ENCODE peak calls at places on chromosomes 6 and 20, in nine cellular contexts. One of them, this sample, is unnamed.
A peak's percentile ranks its signal among the peaks of the same experiment; 100 is the strongest.

GRCh38 chr20:60302875-60303274 is 344.7 kb downstream of the CDH26 start:
- DNase-seq in Calu3: no peak
- DNase-seq in choroid plexus epithelial cell: no peak
- DNase-seq in GM13976: no peak
- DNase-seq in mucosa of descending colon: no peak
- DNase-seq in Peyer's patch: no peak
- DNase-seq in omental fat pad: no peak
- DNase-seq in PC-9: no peak
- DNase-seq in PC-3: no peak
- DNase-seq in this sample: no peak

GRCh38 chr20:48742233-48742632 is 85.6 kb downstream of the PREX1 start:
- DNase-seq in Calu3: no peak
- DNase-seq in choroid plexus epithelial cell: no peak
- DNase-seq in GM13976: no peak
- DNase-seq in mucosa of descending colon: no peak
- DNase-seq in Peyer's patch: no peak
- DNase-seq in omental fat pad: no peak
- DNase-seq in PC-9: no peak
- DNase-seq in PC-3: no peak
- DNase-seq in this sample: no peak

GRCh38 chr6:170522565-170523183 is 30.4 kb downstream of the PSMB1 start:
- DNase-seq in Calu3: peak; percentile 3
- DNase-seq in choroid plexus epithelial cell: peak; percentile 54
- DNase-seq in GM13976: no peak
- DNase-seq in mucosa of descending colon: no peak
- DNase-seq in Peyer's patch: no peak
- DNase-seq in omental fat pad: no peak
- DNase-seq in PC-9: no peak
- DNase-seq in PC-3: peak; percentile 9
- DNase-seq in this sample: peak; percentile 29

GRCh38 chr20:43658723-43659419 is 8.0 kb upstream of the MYBL2 start:
- DNase-seq in Calu3: no peak
- DNase-seq in choroid plexus epithelial cell: no peak
- DNase-seq in GM13976: no peak
- DNase-seq in mucosa of descending colon: no peak
- DNase-seq in Peyer's patch: no peak
- DNase-seq in omental fat pad: no peak
- DNase-seq in PC-9: no peak
- DNase-seq in PC-3: peak; percentile 27
- DNase-seq in this sample: no peak

GRCh38 chr6:112153926-112154621 is 66.7 kb downstream of the FAM229B start:
- DNase-seq in Calu3: no peak
- DNase-seq in choroid plexus epithelial cell: peak; percentile 81
- DNase-seq in GM13976: no peak
- DNase-seq in mucosa of descending colon: no peak
- DNase-seq in Peyer's patch: no peak
- DNase-seq in omental fat pad: no peak
- DNase-seq in PC-9: no peak
- DNase-seq in PC-3: peak; percentile 48
- DNase-seq in this sample: no peak

GRCh38 chr6:905541-905940 is 212.6 kb upstream of the EXOC2 start:
- DNase-seq in Calu3: no peak
- DNase-seq in choroid plexus epithelial cell: no peak
- DNase-seq in GM13976: no peak
- DNase-seq in mucosa of descending colon: no peak
- DNase-seq in Peyer's patch: no peak
- DNase-seq in omental fat pad: no peak
- DNase-seq in PC-9: no peak
- DNase-seq in PC-3: no peak
- DNase-seq in this sample: no peak

GRCh38 chr6:122652431-122652830 is 42.2 kb downstream of the PKIB start:
- DNase-seq in Calu3: peak; percentile 13
- DNase-seq in choroid plexus epithelial cell: peak; percentile 53
- DNase-seq in GM13976: no peak
- DNase-seq in mucosa of descending colon: no peak
- DNase-seq in Peyer's patch: no peak
- DNase-seq in omental fat pad: no peak
- DNase-seq in PC-9: no peak
- DNase-seq in PC-3: peak; percentile 71
- DNase-seq in this sample: no peak

GRCh38 chr20:8385247-8385646 is 253.2 kb downstream of the PLCB1 start:
- DNase-seq in Calu3: no peak
- DNase-seq in choroid plexus epithelial cell: peak; percentile 66
- DNase-seq in GM13976: no peak
- DNase-seq in mucosa of descending colon: peak; percentile 21
- DNase-seq in Peyer's patch: no peak
- DNase-seq in omental fat pad: no peak
- DNase-seq in PC-9: no peak
- DNase-seq in PC-3: no peak
- DNase-seq in this sample: no peak

GRCh38 chr6:157019733-157020132 is 242.6 kb downstream of the ARID1B start:
- DNase-seq in Calu3: no peak
- DNase-seq in choroid plexus epithelial cell: peak; percentile 57
- DNase-seq in GM13976: peak; percentile 29
- DNase-seq in mucosa of descending colon: no peak
- DNase-seq in Peyer's patch: no peak
- DNase-seq in omental fat pad: no peak
- DNase-seq in PC-9: no peak
- DNase-seq in PC-3: peak; percentile 16
- DNase-seq in this sample: no peak

GRCh38 chr6:157020398-157021266 is 243.5 kb downstream of the ARID1B start:
- DNase-seq in Calu3: peak; percentile 31
- DNase-seq in choroid plexus epithelial cell: peak; percentile 67
- DNase-seq in GM13976: peak; percentile 86
- DNase-seq in mucosa of descending colon: no peak
- DNase-seq in Peyer's patch: no peak
- DNase-seq in omental fat pad: no peak
- DNase-seq in PC-9: no peak
- DNase-seq in PC-3: peak; percentile 38
- DNase-seq in this sample: peak; percentile 71

GRCh38 chr6:157019115-157019628 is 242.0 kb downstream of the ARID1B start:
- DNase-seq in Calu3: no peak
- DNase-seq in choroid plexus epithelial cell: peak; percentile 35
- DNase-seq in GM13976: peak; percentile 24
- DNase-seq in mucosa of descending colon: no peak
- DNase-seq in Peyer's patch: no peak
- DNase-seq in omental fat pad: no peak
- DNase-seq in PC-9: no peak
- DNase-seq in PC-3: peak; percentile 22
- DNase-seq in this sample: no peak

GRCh38 chr6:157022022-157022740 is 245.0 kb downstream of the ARID1B start:
- DNase-seq in Calu3: peak; percentile 69
- DNase-seq in choroid plexus epithelial cell: peak; percentile 96
- DNase-seq in GM13976: peak; percentile 94
- DNase-seq in mucosa of descending colon: peak; percentile 93
- DNase-seq in Peyer's patch: peak; percentile 94
- DNase-seq in omental fat pad: peak; percentile 60
- DNase-seq in PC-9: peak; percentile 69
- DNase-seq in PC-3: peak; percentile 74
- DNase-seq in this sample: peak; percentile 87

DNA sequence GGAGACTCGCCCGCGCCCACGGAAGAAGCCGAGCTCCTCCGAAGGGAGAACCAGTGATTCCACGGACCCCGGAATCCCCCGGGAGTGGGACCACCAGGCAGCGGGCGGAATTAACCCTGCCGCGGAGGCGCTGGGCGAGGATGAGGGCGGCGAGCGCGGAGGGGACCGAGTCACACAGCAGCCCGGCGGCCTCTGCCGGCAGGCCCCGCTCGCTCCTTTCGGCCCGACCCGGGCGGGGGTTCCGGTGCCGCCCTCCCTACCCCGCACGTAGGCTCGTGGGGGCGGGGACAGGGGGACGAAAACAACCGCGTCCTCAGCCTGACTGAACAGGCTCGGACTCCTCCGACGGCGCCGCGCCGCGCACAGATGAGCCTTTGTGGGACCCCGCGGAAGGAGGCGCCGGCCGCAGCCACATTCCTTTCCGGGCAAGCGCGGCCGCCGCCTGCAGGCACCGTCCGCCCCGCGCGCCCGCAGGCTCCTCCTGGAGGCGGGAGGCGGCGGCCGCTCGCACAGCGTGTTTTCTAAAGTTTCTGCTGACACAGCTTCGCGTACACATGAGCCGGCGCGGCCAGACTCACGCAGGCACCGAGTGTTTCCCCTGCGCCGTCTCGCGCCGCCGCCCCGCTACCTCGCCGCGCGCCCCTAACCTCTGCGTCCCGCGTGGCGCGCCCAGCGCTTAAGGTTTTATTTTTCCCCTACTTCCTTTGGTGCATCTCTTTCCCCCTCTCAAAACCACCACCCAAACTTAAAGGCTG is 244.3 kb downstream of the ARID1B start:
- DNase-seq in Calu3: peak; percentile 81
- DNase-seq in choroid plexus epithelial cell: peak; percentile 96
- DNase-seq in GM13976: peak; percentile 90
- DNase-seq in mucosa of descending colon: peak; percentile 94
- DNase-seq in Peyer's patch: peak; percentile 94
- DNase-seq in omental fat pad: peak; percentile 79
- DNase-seq in PC-9: peak; percentile 85
- DNase-seq in PC-3: peak; percentile 80
- DNase-seq in this sample: peak; percentile 83
- TF ChIP-seq CTCF in Calu3: no peak
- TF ChIP-seq CTCF in choroid plexus epithelial cell: peak; percentile 35
- TF ChIP-seq CTCF in GM13976: peak; percentile 31
- TF ChIP-seq CTCF in mucosa of descending colon: peak; percentile 20
- TF ChIP-seq CTCF in Peyer's patch: peak; percentile 62
- TF ChIP-seq CTCF in omental fat pad: no peak
- TF ChIP-seq CTCF in PC-9: no peak
- TF ChIP-seq CTCF in PC-3: peak; percentile 40
- TF ChIP-seq CTCF in this sample: peak; percentile 12

DNA sequence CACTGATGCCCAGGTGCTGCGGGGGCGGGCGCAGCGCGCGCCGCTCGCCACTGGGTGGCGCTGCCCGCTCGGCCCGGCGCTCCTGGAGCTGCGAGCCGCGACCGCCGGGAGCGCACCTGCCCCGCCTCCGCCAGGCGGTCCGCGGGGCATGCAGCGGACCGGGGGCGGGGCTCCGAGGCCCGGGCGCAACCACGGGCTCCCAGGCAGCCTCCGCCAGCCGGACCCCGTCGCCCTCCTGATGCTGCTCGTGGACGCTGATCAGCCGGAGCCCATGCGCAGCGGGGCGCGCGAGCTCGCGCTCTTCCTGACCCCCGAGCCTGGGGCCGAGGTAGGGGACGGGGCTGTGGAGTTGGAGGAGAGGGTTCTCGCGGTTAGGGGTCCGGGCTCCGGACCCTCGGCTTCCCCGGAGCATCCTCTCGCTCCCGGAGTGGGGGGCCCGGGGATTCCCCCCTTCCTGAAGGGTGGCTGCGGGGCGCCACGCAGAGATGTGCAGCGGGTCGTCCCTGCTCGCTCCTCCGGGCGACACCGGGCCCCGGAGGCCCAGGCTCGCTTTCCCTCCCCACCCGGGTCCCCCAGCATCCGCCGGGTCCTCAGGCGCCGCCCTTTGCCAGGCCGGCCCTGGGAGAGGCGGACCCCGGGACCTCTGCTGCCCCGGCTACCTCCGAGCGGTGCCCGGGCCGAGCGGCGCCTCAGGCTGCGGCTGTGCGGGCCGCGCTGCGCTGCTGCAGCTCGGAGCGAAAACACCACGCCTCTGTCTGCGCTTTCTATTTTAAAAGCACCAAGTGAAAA is at the start of gene BCAS4:
- DNase-seq in Calu3: peak; percentile 96
- DNase-seq in choroid plexus epithelial cell: peak; percentile 72
- DNase-seq in GM13976: peak; percentile 96
- DNase-seq in mucosa of descending colon: peak; percentile 90
- DNase-seq in Peyer's patch: peak; percentile 88
- DNase-seq in omental fat pad: peak; percentile 35
- DNase-seq in PC-9: peak; percentile 91
- DNase-seq in PC-3: peak; percentile 95
- DNase-seq in this sample: peak; percentile 90
- TF ChIP-seq CTCF in Calu3: peak; percentile 98
- TF ChIP-seq CTCF in choroid plexus epithelial cell: peak; percentile 53
- TF ChIP-seq CTCF in GM13976: peak; percentile 96
- TF ChIP-seq CTCF in mucosa of descending colon: peak; percentile 97
- TF ChIP-seq CTCF in Peyer's patch: peak; percentile 99
- TF ChIP-seq CTCF in omental fat pad: peak; percentile 87
- TF ChIP-seq CTCF in PC-9: peak; percentile 61
- TF ChIP-seq CTCF in PC-3: peak; percentile 71
- TF ChIP-seq CTCF in this sample: peak; percentile 80

GRCh38 chr6:107116328-107116892 is 1.1 kb upstream of the BEND3 start:
- DNase-seq in Calu3: peak; percentile 24
- DNase-seq in choroid plexus epithelial cell: peak; percentile 53
- DNase-seq in GM13976: no peak
- DNase-seq in mucosa of descending colon: peak; percentile 68
- DNase-seq in Peyer's patch: peak; percentile 56
- DNase-seq in omental fat pad: no peak
- DNase-seq in PC-9: no peak
- DNase-seq in PC-3: peak; percentile 23
- DNase-seq in this sample: peak; percentile 19

GRCh38 chr6:107114872-107115694 is at the start of gene BEND3:
- DNase-seq in Calu3: peak; percentile 52
- DNase-seq in choroid plexus epithelial cell: peak; percentile 22
- DNase-seq in GM13976: peak; percentile 71
- DNase-seq in mucosa of descending colon: peak; percentile 75
- DNase-seq in Peyer's patch: peak; percentile 66
- DNase-seq in omental fat pad: no peak
- DNase-seq in PC-9: peak; percentile 31
- DNase-seq in PC-3: peak; percentile 5
- DNase-seq in this sample: peak; percentile 34

GRCh38 chr6:107114213-107114871 is 973 bp downstream of the BEND3 start:
- DNase-seq in Calu3: peak; percentile 92
- DNase-seq in choroid plexus epithelial cell: peak; percentile 90
- DNase-seq in GM13976: peak; percentile 92
- DNase-seq in mucosa of descending colon: peak; percentile 93
- DNase-seq in Peyer's patch: peak; percentile 91
- DNase-seq in omental fat pad: peak; percentile 43
- DNase-seq in PC-9: peak; percentile 87
- DNase-seq in PC-3: peak; percentile 81
- DNase-seq in this sample: peak; percentile 89

GRCh38 chr6:107116923-107117417 is 1.7 kb upstream of the BEND3 start:
- DNase-seq in Calu3: no peak
- DNase-seq in choroid plexus epithelial cell: no peak
- DNase-seq in GM13976: no peak
- DNase-seq in mucosa of descending colon: no peak
- DNase-seq in Peyer's patch: no peak
- DNase-seq in omental fat pad: no peak
- DNase-seq in PC-9: no peak
- DNase-seq in PC-3: no peak
- DNase-seq in this sample: no peak

DNA sequence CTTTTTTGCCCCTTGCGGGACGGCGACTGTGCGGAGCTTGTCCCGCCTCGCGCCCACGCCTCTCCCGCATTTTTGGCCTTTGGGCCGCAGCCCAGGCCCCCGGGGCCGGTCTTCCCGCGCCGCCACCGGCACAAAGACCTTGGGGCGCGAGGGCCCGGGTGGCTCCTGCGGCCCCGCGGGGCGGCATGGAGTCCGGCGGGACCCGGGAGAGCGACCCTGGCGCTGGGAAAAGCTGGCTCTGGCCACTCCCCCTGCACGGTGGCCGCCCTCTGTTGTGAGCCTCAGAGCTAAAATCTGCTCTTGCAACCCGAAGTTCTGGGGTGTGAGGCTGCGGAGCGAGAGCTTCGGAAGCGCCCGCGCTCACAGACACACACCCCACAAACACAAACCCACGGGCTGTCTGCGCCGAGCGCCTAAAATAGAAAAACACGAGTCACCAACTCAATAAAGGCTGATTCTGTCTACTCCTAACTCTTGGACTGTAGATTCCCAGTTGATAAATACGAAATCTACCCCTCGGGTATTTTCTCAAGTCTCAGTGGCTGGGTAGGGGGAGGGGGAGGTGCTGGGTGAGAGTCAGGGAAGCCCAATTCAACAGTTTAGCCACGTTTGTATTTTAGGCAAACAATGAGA is 496 bp upstream of the BEND3 start:
- DNase-seq in Calu3: peak; percentile 77
- DNase-seq in choroid plexus epithelial cell: peak; percentile 32
- DNase-seq in GM13976: peak; percentile 62
- DNase-seq in mucosa of descending colon: peak; percentile 74
- DNase-seq in Peyer's patch: peak; percentile 66
- DNase-seq in omental fat pad: no peak
- DNase-seq in PC-9: peak; percentile 54
- DNase-seq in PC-3: peak; percentile 41
- DNase-seq in this sample: peak; percentile 73
- TF ChIP-seq CTCF in Calu3: no peak
- TF ChIP-seq CTCF in choroid plexus epithelial cell: no peak
- TF ChIP-seq CTCF in GM13976: no peak
- TF ChIP-seq CTCF in mucosa of descending colon: no peak
- TF ChIP-seq CTCF in Peyer's patch: no peak
- TF ChIP-seq CTCF in omental fat pad: no peak
- TF ChIP-seq CTCF in PC-9: peak; percentile 13
- TF ChIP-seq CTCF in PC-3: no peak
- TF ChIP-seq CTCF in this sample: no peak

GRCh38 chr20:58112017-58112781 is 116.3 kb downstream of the ANKRD60 start:
- DNase-seq in Calu3: peak; percentile 66
- DNase-seq in choroid plexus epithelial cell: peak; percentile 67
- DNase-seq in GM13976: no peak
- DNase-seq in mucosa of descending colon: no peak
- DNase-seq in Peyer's patch: no peak
- DNase-seq in omental fat pad: no peak
- DNase-seq in PC-9: peak; percentile 72
- DNase-seq in PC-3: peak; percentile 98
- DNase-seq in this sample: no peak
- TF ChIP-seq CTCF in Calu3: no peak
- TF ChIP-seq CTCF in choroid plexus epithelial cell: no peak
- TF ChIP-seq CTCF in GM13976: no peak
- TF ChIP-seq CTCF in mucosa of descending colon: no peak
- TF ChIP-seq CTCF in Peyer's patch: no peak
- TF ChIP-seq CTCF in omental fat pad: no peak
- TF ChIP-seq CTCF in PC-9: no peak
- TF ChIP-seq CTCF in PC-3: no peak
- TF ChIP-seq CTCF in this sample: no peak